ENCODE peak calls at places on chromosomes 16 and 17, in nine cellular contexts. G is Calu3, E is hepatocyte, J is right lobe of liver, A is gastrocnemius medialis, V is HuH-7, W is cardiac muscle cell, L is OCI-LY7, T is GM23338. Y is an unnamed sample.

GRCh38 chr17:7557825-7558543 is 566 bp upstream of the TNFSF13 start:
- DNase-seq in G (peak; percentile 93), E (peak; percentile 81), J (peak; percentile 93), A (peak; percentile 70), V (no peak), W (peak; percentile 94), L (peak; percentile 33), T (peak; percentile 83), Y (peak; percentile 87)

GRCh38 chr16:67961551-67961957 is 6.9 kb downstream of the SLC12A4 start:
- DNase-seq in G (peak; percentile 45), E (no peak), J (peak; percentile 94), A (no peak), V (no peak), W (no peak), L (no peak), T (no peak), Y (no peak)

GRCh38 chr17:50129946-50130777 is at the start of gene SAMD14:
- DNase-seq in G (no peak), E (peak; percentile 61), J (no peak), A (no peak), V (no peak), W (no peak), L (no peak), T (peak; percentile 59), Y (peak; percentile 49)

GRCh38 chr16:68901910-68902309 is 58.6 kb downstream of the TANGO6 start:
- DNase-seq in G (no peak), E (no peak), J (no peak), A (no peak), V (no peak), W (peak; percentile 41), L (no peak), T (peak; percentile 43), Y (no peak)

GRCh38 chr17:60743282-60743681 is 65.6 kb downstream of the BCAS3 start:
- DNase-seq in G (no peak), E (no peak), J (no peak), A (no peak), V (no peak), W (no peak), L (no peak), T (no peak), Y (no peak)

GRCh38 chr17:33012522-33013033 is 20.9 kb downstream of the SPACA3 start:
- DNase-seq in G (peak; percentile 55), E (peak; percentile 77), J (no peak), A (no peak), V (no peak), W (peak; percentile 91), L (no peak), T (no peak), Y (no peak)

GRCh38 chr17:39462644-39463375 is 1.5 kb downstream of the CDK12 start:
- DNase-seq in G (peak; percentile 59), E (peak; percentile 9), J (peak; percentile 57), A (no peak), V (no peak), W (peak; percentile 6), L (peak; percentile 50), T (peak; percentile 19), Y (no peak)

GRCh38 chr16:84040823-84041391 is 1.7 kb downstream of the SLC38A8 start:
- DNase-seq in G (no peak), E (no peak), J (peak; percentile 46), A (no peak), V (no peak), W (peak; percentile 45), L (no peak), T (no peak), Y (no peak)

GRCh38 chr16:88030498-88030897 is 79.3 kb downstream of the BANP start:
- DNase-seq in G (no peak), E (no peak), J (no peak), A (no peak), V (no peak), W (peak; percentile 13), L (no peak), T (no peak), Y (no peak)

GRCh38 chr17:28612936-28613872 is 781 bp downstream of the RSKR start:
- DNase-seq in G (peak; percentile 46), E (peak; percentile 65), J (no peak), A (no peak), V (peak; percentile 72), W (peak; percentile 58), L (peak; percentile 55), T (peak; percentile 82), Y (no peak)

GRCh38 chr17:71792966-71793365 is 327.9 kb upstream of the SOX9 start:
- DNase-seq in G (peak; percentile 54), E (no peak), J (no peak), A (no peak), V (no peak), W (peak; percentile 58), L (no peak), T (peak; percentile 6), Y (no peak)

GRCh38 chr17:83201206-83202001 is 122.0 kb downstream of the METRNL start:
- DNase-seq in G (no peak), E (no peak), J (peak; percentile 46), A (peak; percentile 1), V (no peak), W (no peak), L (no peak), T (no peak), Y (no peak)

GRCh38 chr17:49976163-49976827 is 7.3 kb downstream of the DLX4 start:
- DNase-seq in G (no peak), E (peak; percentile 45), J (no peak), A (no peak), V (peak; percentile 44), W (no peak), L (no peak), T (no peak), Y (no peak)

GRCh38 chr17:45050680-45051059 is 762 bp downstream of the DCAKD start:
- DNase-seq in G (peak; percentile 45), E (peak; percentile 48), J (no peak), A (no peak), V (no peak), W (peak; percentile 14), L (peak; percentile 57), T (peak; percentile 30), Y (no peak)

GRCh38 chr16:58506241-58507194 is 6.6 kb downstream of the NDRG4 start:
- DNase-seq in G (no peak), E (no peak), J (peak; percentile 44), A (no peak), V (no peak), W (no peak), L (no peak), T (no peak), Y (no peak)

GRCh38 chr16:67764153-67764552 is 42.2 kb downstream of the RANBP10 start:
- DNase-seq in G (no peak), E (no peak), J (no peak), A (no peak), V (no peak), W (peak; percentile 10), L (no peak), T (no peak), Y (no peak)

GRCh38 chr16:1643521-1643920 is 31.4 kb downstream of the CRAMP1 start:
- DNase-seq in G (no peak), E (no peak), J (no peak), A (peak; percentile 78), V (no peak), W (no peak), L (no peak), T (no peak), Y (no peak)

GRCh38 chr16:31352344-31353115 is 2.4 kb upstream of the ITGAX start:
- DNase-seq in G (no peak), E (no peak), J (peak; percentile 58), A (no peak), V (no peak), W (no peak), L (peak; percentile 13), T (no peak), Y (no peak)

GRCh38 chr17:68600123-68600880 is 865 bp downstream of the FAM20A start:
- DNase-seq in G (peak; percentile 62), E (peak; percentile 77), J (peak; percentile 87), A (no peak), V (peak; percentile 74), W (no peak), L (no peak), T (peak; percentile 84), Y (peak; percentile 24)

GRCh38 chr16:85514601-85515318 is 98.4 kb upstream of the GSE1 start:
- DNase-seq in G (peak; percentile 83), E (peak; percentile 91), J (peak; percentile 90), A (peak; percentile 28), V (peak; percentile 98), W (peak; percentile 92), L (no peak), T (peak; percentile 61), Y (peak; percentile 70)

GRCh38 chr17:4573682-4574081 is 10.6 kb upstream of the SMTNL2 start:
- DNase-seq in G (no peak), E (no peak), J (no peak), A (peak; percentile 74), V (no peak), W (no peak), L (no peak), T (no peak), Y (peak; percentile 61)

GRCh38 chr16:66512589-66513404 is 37.1 kb downstream of the TK2 start:
- DNase-seq in G (peak; percentile 66), E (no peak), J (peak; percentile 72), A (no peak), V (no peak), W (peak; percentile 74), L (no peak), T (no peak), Y (no peak)

GRCh38 chr16:10964891-10965326 is 20.5 kb downstream of the CLEC16A start:
- DNase-seq in G (no peak), E (no peak), J (no peak), A (no peak), V (no peak), W (no peak), L (no peak), T (no peak), Y (no peak)

GRCh38 chr16:89312194-89312593 is 94.7 kb downstream of the ZNF778 start:
- DNase-seq in G (no peak), E (no peak), J (no peak), A (no peak), V (no peak), W (no peak), L (no peak), T (no peak), Y (no peak)

GRCh38 chr17:21167303-21167702 is 40.5 kb downstream of the DHRS7B start:
- DNase-seq in G (no peak), E (no peak), J (no peak), A (peak; percentile 58), V (no peak), W (no peak), L (no peak), T (no peak), Y (no peak)

GRCh38 chr17:47804461-47804860 is 17.1 kb downstream of the OSBPL7 start:
- DNase-seq in G (no peak), E (no peak), J (peak; percentile 42), A (no peak), V (no peak), W (no peak), L (no peak), T (no peak), Y (no peak)

GRCh38 chr17:8386841-8387240 is 3.8 kb upstream of the RPL26 start:
- DNase-seq in G (no peak), E (no peak), J (no peak), A (no peak), V (no peak), W (no peak), L (no peak), T (no peak), Y (no peak)

GRCh38 chr16:2149630-2150417 is 1.4 kb downstream of the RAB26 start:
- DNase-seq in G (no peak), E (no peak), J (no peak), A (no peak), V (peak; percentile 46), W (no peak), L (peak; percentile 41), T (peak; percentile 53), Y (no peak)

GRCh38 chr16:29198731-29199521 is 207.6 kb downstream of the NPIPB11 start:
- DNase-seq in G (no peak), E (no peak), J (peak; percentile 37), A (no peak), V (no peak), W (peak; percentile 55), L (no peak), T (no peak), Y (no peak)

GRCh38 chr17:75404223-75404738 is 1.2 kb downstream of the GRB2 start:
- DNase-seq in G (peak; percentile 73), E (peak; percentile 88), J (peak; percentile 62), A (no peak), V (peak; percentile 83), W (peak; percentile 85), L (peak; percentile 83), T (peak; percentile 94), Y (peak; percentile 67)

GRCh38 chr17:7440113-7440822 is 956 bp downstream of the FGF11 start:
- DNase-seq in G (peak; percentile 38), E (peak; percentile 78), J (peak; percentile 68), A (peak; percentile 61), V (no peak), W (no peak), L (peak; percentile 58), T (peak; percentile 79), Y (peak; percentile 67)

Y was measured in heart right ventricle.